ENCODE peak calls at places on chromosomes 16 and 17, in five cellular contexts. D is GM23248, M is H9, J is AG04450, R is A549. U is an unnamed sample.

GRCh38 chr16:30896203-30896889 is at the start of gene CTF1:
- DNase-seq in R (no peak), D (peak), J (peak), M (peak), U (peak)

GRCh38 chr16:63530208-63530607 is 1494.0 kb upstream of the CDH8 start:
- DNase-seq in M (no peak), J (no peak), R (no peak), D (no peak), U (no peak)

GRCh38 chr17:28896884-28897768 is at the start of gene FLOT2:
- DNase-seq in R (peak), J (no peak), M (peak), D (peak), U (peak)

GRCh38 chr17:42537826-42538451 is 1.9 kb downstream of the NAGLU start:
- DNase-seq in J (no peak), D (no peak), M (no peak), R (no peak), U (no peak)

GRCh38 chr16:46482895-46483294 is 138.3 kb downstream of the SHCBP1 start:
- DNase-seq in D (no peak), R (no peak), J (no peak), M (no peak), U (no peak)

GRCh38 chr17:29172589-29172988 is 7.6 kb downstream of the MYO18A start:
- DNase-seq in R (no peak), J (no peak), D (no peak), M (no peak), U (no peak)

GRCh38 chr17:32564325-32564724 is 77.5 kb downstream of the CDK5R1 start:
- DNase-seq in M (no peak), J (no peak), D (no peak), R (no peak), U (no peak)

GRCh38 chr17:44932526-44933097 is 15.0 kb downstream of the KIF18B start:
- DNase-seq in D (no peak), J (no peak), R (no peak), M (peak), U (peak)

GRCh38 chr16:8720080-8720966 is 45.9 kb downstream of the ABAT start:
- DNase-seq in M (peak), D (no peak), R (no peak), J (no peak), U (peak)

GRCh38 chr17:28901866-28902818 is 737 bp downstream of the DHRS13 start:
- DNase-seq in D (peak), M (no peak), J (no peak), R (peak), U (no peak)

GRCh38 chr17:67477687-67478086 is 100.6 kb downstream of the PITPNC1 start:
- DNase-seq in R (no peak), D (peak), J (no peak), M (no peak), U (peak)

GRCh38 chr17:21245703-21246102 is 7.5 kb downstream of the NATD1 start:
- DNase-seq in J (no peak), R (no peak), M (no peak), D (no peak), U (peak)

GRCh38 chr17:55990332-55991006 is 162.8 kb upstream of the ANKFN1 start:
- DNase-seq in M (peak), J (no peak), D (no peak), R (no peak), U (peak)

GRCh38 chr17:68591583-68591982 is 9.6 kb downstream of the FAM20A start:
- DNase-seq in R (no peak), D (no peak), J (no peak), M (peak), U (peak)

GRCh38 chr17:37219876-37220608 is 155.7 kb upstream of the C17orf78 start:
- DNase-seq in M (no peak), D (peak), J (no peak), R (no peak), U (no peak)

GRCh38 chr16:49492090-49492801 is 118.6 kb downstream of the C16orf78 start:
- DNase-seq in D (peak), M (peak), J (no peak), R (peak), U (peak)

GRCh38 chr16:48378836-48379235 is 6.4 kb downstream of the SIAH1 start:
- DNase-seq in D (no peak), R (no peak), M (no peak), J (no peak), U (no peak)

GRCh38 chr17:29954405-29954804 is 13.0 kb downstream of the EFCAB5 start:
- DNase-seq in R (no peak), M (no peak), J (no peak), D (no peak), U (no peak)

GRCh38 chr16:49700222-49700927 is 155.5 kb downstream of the ZNF423 start:
- DNase-seq in M (peak), J (no peak), D (peak), R (no peak), U (peak)

GRCh38 chr16:58012481-58012880 is 11.3 kb downstream of the USB1 start:
- DNase-seq in R (no peak), M (no peak), D (no peak), J (no peak), U (peak)

GRCh38 chr16:31674686-31675085 is 147.0 kb downstream of the AHSP start:
- DNase-seq in M (no peak), R (no peak), J (no peak), D (no peak), U (no peak)

GRCh38 chr17:14051692-14052091 is 17.6 kb upstream of the COX10 start:
- DNase-seq in R (no peak), D (no peak), J (no peak), M (no peak), U (no peak)

GRCh38 chr16:1079786-1080525 is 7.4 kb downstream of the SSTR5 start:
- DNase-seq in R (no peak), M (no peak), J (no peak), D (no peak), U (no peak)

GRCh38 chr17:35245196-35245486 is 2.3 kb downstream of the SLFN5 start:
- DNase-seq in M (no peak), D (peak), R (peak), J (peak), U (no peak)

GRCh38 chr17:21295036-21295952 is 10.8 kb downstream of the MAP2K3 start:
- DNase-seq in R (no peak), D (peak), J (no peak), M (no peak), U (no peak)

GRCh38 chr16:10170016-10170415 is 12.2 kb downstream of the GRIN2A start:
- DNase-seq in J (no peak), M (no peak), D (no peak), R (no peak), U (no peak)

GRCh38 chr16:84895016-84895415 is 75.2 kb downstream of the CRISPLD2 start:
- DNase-seq in R (no peak), J (no peak), D (no peak), M (no peak), U (no peak)

GRCh38 chr16:84892097-84892496 is 72.3 kb downstream of the CRISPLD2 start:
- DNase-seq in D (no peak), M (no peak), R (no peak), J (no peak), U (no peak)

GRCh38 chr16:84893467-84893848 is 73.7 kb downstream of the CRISPLD2 start:
- DNase-seq in R (no peak), D (no peak), M (no peak), J (no peak), U (no peak)

GRCh38 chr16:84891149-84891795 is 71.5 kb downstream of the CRISPLD2 start:
- DNase-seq in J (no peak), D (no peak), R (no peak), M (no peak), U (no peak)

GRCh38 chr16:84893849-84894599 is 74.2 kb downstream of the CRISPLD2 start:
- DNase-seq in M (no peak), R (no peak), J (no peak), D (no peak), U (no peak)
- H3K27ac ChIP-seq in M (no peak), R (no peak), J (no peak), D (no peak), U (no peak)

DNA sequence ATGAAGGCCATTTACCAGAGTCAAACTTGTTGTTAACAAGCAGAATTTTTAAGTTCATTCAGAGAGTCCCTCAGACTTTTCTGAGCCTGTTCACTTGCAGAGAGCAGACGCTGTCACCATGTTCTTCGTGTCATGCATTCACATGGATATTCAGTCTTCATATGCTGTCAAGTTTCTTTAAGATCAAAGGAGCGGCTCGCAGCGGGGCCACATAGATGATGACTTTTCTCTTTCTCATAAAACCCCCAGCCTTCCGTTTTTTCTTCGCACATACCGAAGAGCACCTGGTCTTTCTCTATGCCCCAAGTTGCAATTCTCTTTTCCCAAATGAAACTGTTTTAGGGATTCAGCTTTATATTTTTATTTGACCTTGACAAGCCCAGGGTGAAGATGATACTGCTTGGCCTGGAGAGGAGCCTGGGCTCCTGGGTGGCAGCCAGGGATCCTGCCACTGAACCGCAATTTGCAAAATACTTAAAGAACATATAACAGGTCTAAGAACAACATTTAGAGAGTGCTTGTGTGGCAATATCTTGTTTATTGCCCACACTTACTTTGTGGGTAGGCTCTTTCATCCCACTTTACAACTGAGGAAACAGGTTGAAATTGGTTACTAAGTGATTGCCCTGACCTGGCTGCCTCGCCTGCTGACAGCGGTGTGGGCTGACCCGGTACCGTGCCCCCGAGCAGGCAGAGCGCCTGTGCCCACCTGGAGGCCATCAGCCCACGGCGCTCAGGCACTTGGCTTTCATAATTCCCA is 22.9 kb downstream of the SEC14L1 start:
- DNase-seq in D (no peak), R (no peak), M (no peak), J (no peak), U (no peak)
- H3K27ac ChIP-seq in D (no peak), R (no peak), M (no peak), J (no peak), U (peak)

GRCh38 chr16:4574919-4575705 is 19.0 kb downstream of the C16orf96 start:
- DNase-seq in J (no peak), D (no peak), M (peak), R (no peak), U (peak)
- H3K27ac ChIP-seq in J (no peak), D (no peak), M (no peak), R (no peak), U (no peak)

GRCh38 chr17:62652251-62653001 is 25.0 kb downstream of the MRC2 start:
- DNase-seq in D (peak), M (no peak), J (no peak), R (peak), U (peak)

GRCh38 chr17:62653002-62653830 is 25.7 kb downstream of the MRC2 start:
- DNase-seq in D (peak), M (peak), R (peak), J (no peak), U (peak)

GRCh38 chr17:62657664-62658063 is 30.2 kb downstream of the MRC2 start:
- DNase-seq in J (no peak), M (no peak), D (no peak), R (no peak), U (no peak)

GRCh38 chr17:62656446-62656845 is 29.0 kb downstream of the MRC2 start:
- DNase-seq in M (no peak), J (no peak), R (no peak), D (no peak), U (no peak)

GRCh38 chr17:62653831-62654829 is 26.7 kb downstream of the MRC2 start:
- DNase-seq in M (no peak), R (no peak), J (no peak), D (peak), U (peak)
- H3K27ac ChIP-seq in M (no peak), R (peak), J (peak), D (peak), U (peak)

GRCh38 chr17:63275318-63275967 is 170.7 kb downstream of the CYB561 start:
- DNase-seq in J (peak), R (peak), M (no peak), D (peak), U (no peak)
- H3K27ac ChIP-seq in J (peak), R (peak), M (no peak), D (peak), U (no peak)

DNA sequence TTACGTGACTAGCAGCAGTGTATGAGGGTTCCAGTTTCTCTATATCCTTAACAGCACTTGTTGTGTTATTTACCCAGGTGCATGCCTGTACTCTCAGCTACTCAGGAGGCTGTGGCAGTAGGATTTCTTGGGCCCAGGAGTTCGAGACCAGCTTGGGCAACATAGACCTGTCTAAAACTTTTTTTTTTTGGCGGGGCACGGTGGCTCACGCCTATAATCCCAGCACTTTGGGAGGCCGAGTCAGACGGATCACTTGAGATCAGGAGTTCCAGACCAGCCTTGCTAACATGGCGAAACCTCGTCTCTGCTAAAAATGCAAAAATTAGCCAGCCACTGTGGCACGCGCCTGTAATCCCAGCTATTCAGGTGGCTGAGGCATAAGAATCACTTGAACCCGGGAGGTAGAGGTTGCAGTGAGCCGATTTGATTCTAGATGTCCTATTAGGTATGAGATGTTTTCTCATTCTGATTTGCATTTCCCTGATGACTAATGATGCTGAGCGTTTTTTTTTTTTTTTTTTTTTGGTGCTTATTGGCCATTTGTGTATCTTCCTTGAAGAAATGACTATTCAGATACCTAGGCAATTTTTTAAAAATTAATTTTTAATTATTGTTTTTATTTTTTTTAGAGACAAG is 13.4 kb downstream of the CASC3 start:
- DNase-seq in M (no peak), R (no peak), J (no peak), D (no peak), U (no peak)
- H3K27ac ChIP-seq in M (no peak), R (peak), J (no peak), D (no peak), U (no peak)

GRCh38 chr16:56475226-56475625 is 23.9 kb downstream of the OGFOD1 start:
- DNase-seq in R (no peak), J (no peak), D (no peak), M (no peak), U (peak)

GRCh38 chr16:56478228-56479049 is 27.1 kb downstream of the OGFOD1 start:
- DNase-seq in R (no peak), J (no peak), M (no peak), D (no peak), U (no peak)

GRCh38 chr16:56479469-56479868 is 28.1 kb downstream of the OGFOD1 start:
- DNase-seq in M (peak), J (no peak), D (no peak), R (no peak), U (peak)

GRCh38 chr16:56480776-56481467 is 29.6 kb downstream of the OGFOD1 start:
- DNase-seq in R (no peak), D (peak), J (no peak), M (no peak), U (no peak)

DNA sequence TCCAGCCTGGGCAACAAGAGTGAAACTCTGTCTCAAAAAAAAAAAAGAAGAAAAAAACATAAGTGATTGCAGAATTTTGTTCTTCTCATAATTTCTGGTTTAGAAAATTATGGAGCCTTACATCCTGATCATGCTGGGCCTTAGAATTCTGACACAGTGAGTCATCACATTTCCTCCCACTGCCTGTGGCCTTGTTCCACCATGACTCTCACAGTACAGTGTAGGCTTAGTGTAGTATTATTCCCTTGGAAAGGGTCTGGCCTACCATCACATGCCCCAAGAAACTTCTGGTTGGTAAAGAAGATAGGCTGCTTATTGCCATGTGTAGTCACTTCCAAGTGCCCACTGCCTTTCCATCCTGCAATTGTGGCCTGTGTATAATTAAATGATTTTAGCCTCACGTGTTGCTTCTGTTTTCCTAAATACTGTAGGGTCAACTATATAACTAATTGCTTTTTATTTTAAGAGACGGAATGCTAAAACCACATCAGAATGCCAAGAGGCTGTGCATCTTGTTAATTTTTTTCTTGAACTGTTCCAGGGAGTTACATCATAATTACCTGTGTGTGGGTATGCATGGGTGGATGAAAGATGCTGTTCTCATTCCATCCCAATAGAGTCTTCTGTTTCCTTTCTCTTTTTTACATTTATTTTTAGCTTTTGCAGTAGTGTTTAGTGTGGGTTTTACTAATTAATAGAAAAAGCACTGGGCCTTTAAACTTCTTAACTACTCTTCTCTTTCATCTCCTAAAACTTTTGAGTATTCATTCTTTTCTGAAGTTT is 25.9 kb downstream of the OGFOD1 start:
- DNase-seq in J (peak), M (no peak), D (peak), R (peak), U (no peak)
- H3K27ac ChIP-seq in J (peak), M (no peak), D (peak), R (peak), U (no peak)

U was measured in endodermal cell.